ENCODE peak calls at places on chromosome 10, in six cellular contexts. X is Panc1, F is Caco-2, Q is cardiac muscle cell, G is tibial artery, Y is left ventricle myocardium inferior. B is an unnamed sample.

GRCh38 chr10:116270691-116271592 is 2.1 kb downstream of the GFRA1 start:
- DNase-seq in Q (peak; percentile 44), G (no peak), F (no peak), X (no peak), Y (peak; percentile 60), B (peak; percentile 82)

GRCh38 chr10:97509120-97509670 is 10.5 kb downstream of the UBTD1 start:
- DNase-seq in Q (no peak), G (no peak), X (no peak), F (no peak), Y (no peak), B (no peak)

GRCh38 chr10:16646474-16647059 is 124.9 kb upstream of the C1QL3 start:
- DNase-seq in Q (no peak), F (no peak), G (no peak), X (no peak), Y (no peak), B (no peak)

GRCh38 chr10:119315128-119316001 is 108.0 kb downstream of the GRK5 start:
- DNase-seq in F (peak; percentile 66), G (peak; percentile 91), Y (no peak), Q (no peak), X (peak; percentile 85), B (peak; percentile 83)

GRCh38 chr10:86782691-86783418 is 26.4 kb downstream of the BMPR1A start:
- DNase-seq in Y (no peak), G (no peak), Q (no peak), X (no peak), F (no peak), B (no peak)

GRCh38 chr10:73649876-73650536 is 5.8 kb downstream of the SYNPO2L start:
- DNase-seq in G (no peak), Q (no peak), X (no peak), F (no peak), Y (peak; percentile 40), B (no peak)

GRCh38 chr10:70477661-70478162 is 855 bp upstream of the PALD1 start:
- DNase-seq in G (no peak), Q (no peak), F (peak; percentile 66), Y (no peak), X (no peak), B (no peak)

GRCh38 chr10:98414578-98414931 is 427 bp downstream of the PYROXD2 start:
- DNase-seq in Y (no peak), F (no peak), X (no peak), G (no peak), Q (no peak), B (no peak)

GRCh38 chr10:70780370-70780760 is 4.8 kb downstream of the TBATA start:
- DNase-seq in G (no peak), X (no peak), Y (no peak), Q (no peak), F (no peak), B (no peak)

GRCh38 chr10:35420044-35420443 is 83.7 kb downstream of the CCNY start:
- DNase-seq in G (no peak), F (no peak), Q (no peak), X (no peak), Y (no peak), B (no peak)

GRCh38 chr10:25875555-25876165 is 58.4 kb upstream of the MYO3A start:
- DNase-seq in F (peak; percentile 79), Q (peak; percentile 88), G (peak; percentile 79), Y (peak; percentile 51), X (peak; percentile 51), B (no peak)

GRCh38 chr10:59465089-59465488 is 102.7 kb upstream of the FAM13C start:
- DNase-seq in Q (peak; percentile 13), G (no peak), Y (no peak), X (no peak), F (no peak), B (no peak)

GRCh38 chr10:111539246-111539645 is 462.4 kb downstream of the ADRA2A start:
- DNase-seq in Y (no peak), G (no peak), X (no peak), F (no peak), Q (no peak), B (no peak)

DNA sequence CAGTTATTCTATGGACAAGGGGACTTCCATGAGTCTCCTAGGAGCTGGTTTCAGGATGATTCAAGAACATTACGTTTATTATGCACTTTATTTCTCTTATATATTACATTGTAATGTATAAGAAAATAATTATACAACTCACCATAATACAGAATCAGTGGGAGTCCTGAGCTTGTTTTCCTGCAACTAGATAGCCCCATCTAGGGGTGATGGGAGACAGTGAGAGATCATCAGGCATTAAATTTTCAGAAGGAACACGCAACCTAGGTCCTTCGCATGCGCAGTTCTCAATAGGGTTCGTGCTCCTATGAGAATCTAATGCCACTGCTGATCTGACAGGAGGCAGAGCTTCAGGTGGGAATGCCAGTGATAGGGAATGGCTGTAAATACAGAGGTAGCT is 137.9 kb downstream of the ANKRD30A start:
- DNase-seq in F (no peak), X (no peak), Q (no peak), G (no peak), Y (no peak), B (no peak)
- TF ChIP-seq CTCF in F (peak; percentile 74), X (no peak), Q (no peak), G (no peak), Y (no peak), B (no peak)

DNA sequence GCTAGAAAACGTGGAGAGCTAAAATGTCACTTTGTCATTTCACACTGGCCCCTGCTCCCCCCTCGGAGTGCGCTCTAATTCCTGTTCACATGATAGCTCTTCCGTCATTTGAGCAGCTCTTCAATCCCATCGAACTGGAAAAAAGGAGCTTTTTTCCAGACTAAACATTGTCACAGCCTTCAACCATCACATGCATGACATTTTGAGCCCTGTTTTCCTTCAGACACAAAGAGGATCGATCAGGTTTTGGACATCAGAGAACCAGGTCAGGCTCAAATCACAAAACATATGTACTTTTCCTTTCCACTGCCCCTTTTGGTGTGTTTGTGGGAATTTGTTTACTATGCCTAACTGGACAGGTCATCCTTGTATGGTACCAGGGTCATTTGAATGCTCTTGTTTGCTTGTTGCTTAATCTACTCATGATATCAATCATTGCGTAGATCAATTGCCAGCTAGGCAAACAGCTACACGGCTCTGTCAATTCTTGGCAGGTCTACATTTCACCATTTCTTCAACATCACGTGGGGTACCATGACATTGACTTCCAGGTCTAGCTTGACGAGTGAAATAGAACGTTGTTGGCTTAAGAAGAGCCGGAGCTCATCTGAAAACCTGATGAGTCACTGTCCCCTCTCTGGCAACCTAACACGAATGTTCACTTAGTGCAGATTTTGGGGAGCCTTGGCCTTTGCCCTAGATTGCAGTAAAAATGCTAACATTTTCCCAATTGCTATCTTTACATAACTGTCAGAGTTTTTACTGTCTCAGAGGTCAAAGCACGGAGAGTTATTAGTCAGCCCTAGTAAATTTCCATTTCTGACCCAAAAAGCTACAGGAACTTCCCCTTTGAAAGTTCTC is 87.3 kb downstream of the LYZL2 start:
- DNase-seq in G (no peak), Y (no peak), Q (no peak), X (no peak), F (no peak), B (no peak)
- H3K4me1 ChIP-seq in G (no peaks in the 10 kb centered on the region), Y (peaks cover 21% of the 10 kb centered on the region), Q (no peaks in the 10 kb centered on the region), X (no peaks in the 10 kb centered on the region), F (peaks cover 24% of the 10 kb centered on the region), B (peaks cover 2% of the 10 kb centered on the region)

GRCh38 chr10:125523347-125523746 is 159.6 kb downstream of the TEX36 start:
- DNase-seq in Y (no peak), G (no peak), X (no peak), Q (no peak), F (no peak), B (no peak)

GRCh38 chr10:125520968-125521367 is 162.0 kb downstream of the TEX36 start:
- DNase-seq in Y (no peak), Q (no peak), F (no peak), X (no peak), G (no peak), B (no peak)

GRCh38 chr10:125521721-125522680 is 161.0 kb downstream of the TEX36 start:
- DNase-seq in Y (no peak), X (no peak), G (no peak), Q (no peak), F (peak; percentile 52), B (no peak)
- TF ChIP-seq CTCF in Y (peak; percentile 54), X (peak; percentile 96), G (no peak), Q (peak; percentile 48), F (peak; percentile 85), B (no peak)

GRCh38 chr10:109892087-109892486 is 31.2 kb downstream of the XPNPEP1 start:
- DNase-seq in X (no peak), G (peak; percentile 74), Q (no peak), Y (no peak), F (no peak), B (no peak)
- H3K4me1 ChIP-seq in X (no peaks in the 10 kb centered on the region), G (peaks cover 69% of the 10 kb centered on the region), Q (peaks cover 27% of the 10 kb centered on the region), Y (peaks cover 81% of the 10 kb centered on the region), F (no peaks in the 10 kb centered on the region), B (peaks cover 30% of the 10 kb centered on the region)

GRCh38 chr10:92913973-92914372 is 65.7 kb downstream of the EXOC6 start:
- DNase-seq in G (no peak), Q (peak; percentile 21), X (no peak), F (no peak), Y (no peak), B (no peak)
- TF ChIP-seq CTCF in G (no peak), Q (no peak), X (no peak), F (no peak), Y (no peak), B (no peak)

DNA sequence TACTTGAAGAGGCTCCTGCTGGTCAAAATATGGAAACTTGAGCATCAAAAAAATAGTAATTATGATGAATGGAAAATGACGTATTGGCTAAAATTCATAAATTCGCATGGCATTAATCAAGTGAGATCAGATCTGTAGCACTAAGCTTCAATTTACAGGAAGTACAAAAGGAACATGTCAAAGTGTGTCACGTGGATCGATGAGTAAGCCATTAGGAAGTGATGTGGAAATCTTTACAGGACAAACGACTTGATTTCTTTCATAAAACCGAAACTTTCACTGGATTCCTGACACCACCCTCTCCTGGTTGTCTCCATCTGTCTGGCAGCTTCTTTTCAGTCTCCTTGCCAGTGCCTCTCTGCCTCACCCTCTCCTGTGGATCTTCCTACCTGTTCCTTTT is 25.8 kb downstream of the AKR1C8 start:
- DNase-seq in X (no peak), Y (no peak), Q (no peak), F (no peak), G (no peak), B (no peak)
- H3K4me1 ChIP-seq in X (no peaks in the 10 kb centered on the region), Y (no peaks in the 10 kb centered on the region), Q (no peaks in the 10 kb centered on the region), F (no peaks in the 10 kb centered on the region), G (no peaks in the 10 kb centered on the region), B (no peaks in the 10 kb centered on the region)

DNA sequence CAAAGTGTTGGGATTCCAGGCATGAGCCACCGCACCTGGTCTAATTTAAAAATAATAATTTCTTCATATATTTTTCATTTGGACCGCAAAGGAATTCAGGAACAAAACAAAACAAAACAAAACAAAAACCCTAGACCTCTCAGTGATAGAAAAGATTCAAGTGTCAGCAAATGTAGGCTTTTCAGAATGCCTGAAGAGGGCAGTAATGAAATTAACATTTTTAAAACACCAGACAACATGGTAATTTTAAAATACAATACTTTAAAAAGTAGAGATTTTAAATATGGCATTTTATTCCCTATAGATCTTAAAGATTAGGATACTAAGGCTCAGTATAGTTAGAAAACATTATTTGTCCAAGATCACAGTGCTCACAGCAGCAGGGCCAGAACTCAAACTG is 36.6 kb downstream of the DNMBP start:
- DNase-seq in G (no peak), Q (no peak), Y (no peak), X (no peak), F (no peak), B (no peak)
- TF ChIP-seq CTCF in G (no peak), Q (peak; percentile 42), Y (peak; percentile 35), X (peak; percentile 58), F (no peak), B (no peak)

B was measured in sigmoid colon.